ENCODE peak calls at places on chromosomes 11 and 22, in four cellular contexts. Y is HL-60, U is GM12878, Q is K562. G is an unnamed sample.

GRCh38 chr22:30547188-30547587 is 647 bp upstream of the SEC14L6 start:
- DNase-seq in Q (no peak), Y (no peak), U (no peak), G (no peak)

GRCh38 chr11:63667993-63668392 is 3.2 kb downstream of the ATL3 start:
- DNase-seq in Y (no peak), Q (no peak), U (no peak), G (no peak)

GRCh38 chr11:116232364-116232801 is 540.4 kb downstream of the BUD13 start:
- DNase-seq in U (no peak), Y (no peak), Q (no peak), G (no peak)

GRCh38 chr11:7690648-7691047 is 15.6 kb downstream of the OVCH2 start:
- DNase-seq in U (no peak), Y (no peak), Q (no peak), G (no peak)

GRCh38 chr11:10379433-10379832 is 74.6 kb downstream of the ADM start:
- DNase-seq in Y (no peak), U (no peak), Q (no peak), G (no peak)

GRCh38 chr11:93605638-93606037 is 55.8 kb upstream of the CEP295 start:
- DNase-seq in U (no peak), Q (no peak), Y (no peak), G (no peak)

GRCh38 chr11:121300313-121300971 is 7.9 kb downstream of the SC5D start:
- DNase-seq in Y (no peak), U (no peak), Q (no peak), G (no peak)

GRCh38 chr11:73157141-73158010 is 15.3 kb upstream of the FCHSD2 start:
- DNase-seq in U (no peak), Y (no peak), Q (no peak), G (no peak)

GRCh38 chr22:29345932-29346331 is 30.4 kb upstream of the RASL10A start:
- DNase-seq in Y (no peak), Q (no peak), U (no peak), G (no peak)

GRCh38 chr11:2107521-2107920 is 31.7 kb downstream of the IGF2 start:
- DNase-seq in U (no peak), Y (no peak), Q (no peak), G (no peak)

GRCh38 chr11:85884581-85885021 is 29.4 kb downstream of the CCDC83 start:
- DNase-seq in Q (no peak), U (no peak), Y (no peak), G (no peak)

GRCh38 chr11:18027475-18027874 is 14.6 kb upstream of the SERGEF start:
- DNase-seq in U (no peak), Q (no peak), Y (no peak), G (no peak)

GRCh38 chr11:15119826-15120225 is 5.1 kb downstream of the INSC start:
- DNase-seq in U (no peak), Q (no peak), Y (no peak), G (no peak)

GRCh38 chr11:65498042-65498726 is 661 bp upstream of the MALAT1 start:
- DNase-seq in U (peak), Y (peak), Q (no peak), G (no peak)

GRCh38 chr11:130118636-130119387 is 40.8 kb upstream of the ST14 start:
- DNase-seq in Q (no peak), Y (no peak), U (peak), G (no peak)

GRCh38 chr22:37634505-37635002 is 4.9 kb upstream of the SH3BP1 start:
- DNase-seq in U (no peak), Y (peak), Q (no peak), G (no peak)

GRCh38 chr11:11426226-11426915 is 73.3 kb upstream of the CSNK2A3 start:
- DNase-seq in Q (no peak), U (no peak), Y (no peak), G (no peak)

GRCh38 chr11:75429902-75430691 is 2.9 kb downstream of the KLHL35 start:
- DNase-seq in Y (peak), Q (no peak), U (no peak), G (peak)

GRCh38 chr11:122893131-122893530 is 10.6 kb downstream of the JHY start:
- DNase-seq in Y (no peak), Q (no peak), U (no peak), G (no peak)

GRCh38 chr11:111476366-111476765 is 35.8 kb downstream of the BTG4 start:
- DNase-seq in Y (no peak), Q (no peak), U (no peak), G (no peak)
- TF ChIP-seq SPI1 in Y (no peak), Q (no peak), U (no peak), G (no peak)

DNA sequence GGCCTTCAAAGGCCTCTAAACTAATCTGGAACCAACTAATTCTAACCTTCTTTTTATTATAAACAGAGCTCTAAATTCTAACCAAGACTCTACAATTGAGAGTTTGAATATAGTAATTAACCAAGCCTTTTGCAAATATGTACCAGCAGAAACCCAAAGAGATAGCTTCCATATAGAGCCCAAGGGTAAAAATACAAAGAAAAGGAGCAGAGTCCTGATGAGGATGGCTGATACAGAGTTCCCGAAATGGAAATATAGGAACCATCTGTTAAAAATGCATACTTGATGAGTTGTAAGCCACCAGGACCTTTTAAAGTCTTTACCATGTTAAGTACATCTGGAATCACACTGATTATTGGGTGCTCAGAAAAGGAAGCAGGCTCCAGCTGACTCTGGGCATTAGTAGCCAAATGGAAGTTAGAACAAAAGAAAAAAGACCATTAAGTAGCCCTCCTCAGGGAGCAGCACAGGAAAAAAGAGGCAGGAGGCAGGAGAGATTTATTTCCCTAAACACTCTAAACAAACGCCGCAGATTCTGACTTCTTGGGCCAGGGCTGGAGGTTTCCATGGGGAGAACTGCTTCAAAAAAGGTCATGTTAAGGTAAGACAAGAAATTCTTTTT is 463.1 kb upstream of the FAT3 start:
- DNase-seq in U (no peak), Q (no peak), Y (no peak), G (no peak)
- TF ChIP-seq SPI1 in U (no peak), Q (no peak), Y (no peak), G (no peak)

GRCh38 chr22:39750759-39751158 is 142.8 kb downstream of the ENTHD1 start:
- DNase-seq in Q (no peak), Y (no peak), U (no peak), G (no peak)
- TF ChIP-seq SPI1 in Q (no peak), Y (no peak), U (no peak), G (no peak)

GRCh38 chr22:44609589-44609988 is 92.4 kb upstream of the PRR5 start:
- DNase-seq in Q (no peak), Y (no peak), U (no peak), G (no peak)
- TF ChIP-seq SPI1 in Q (no peak), Y (no peak), U (no peak), G (no peak)

GRCh38 chr22:22110548-22111266 is 128.1 kb upstream of the TOP3B start:
- DNase-seq in U (peak), Q (peak), Y (peak), G (peak)
- TF ChIP-seq SPI1 in U (peak), Q (no peak), Y (peak), G (peak)

DNA sequence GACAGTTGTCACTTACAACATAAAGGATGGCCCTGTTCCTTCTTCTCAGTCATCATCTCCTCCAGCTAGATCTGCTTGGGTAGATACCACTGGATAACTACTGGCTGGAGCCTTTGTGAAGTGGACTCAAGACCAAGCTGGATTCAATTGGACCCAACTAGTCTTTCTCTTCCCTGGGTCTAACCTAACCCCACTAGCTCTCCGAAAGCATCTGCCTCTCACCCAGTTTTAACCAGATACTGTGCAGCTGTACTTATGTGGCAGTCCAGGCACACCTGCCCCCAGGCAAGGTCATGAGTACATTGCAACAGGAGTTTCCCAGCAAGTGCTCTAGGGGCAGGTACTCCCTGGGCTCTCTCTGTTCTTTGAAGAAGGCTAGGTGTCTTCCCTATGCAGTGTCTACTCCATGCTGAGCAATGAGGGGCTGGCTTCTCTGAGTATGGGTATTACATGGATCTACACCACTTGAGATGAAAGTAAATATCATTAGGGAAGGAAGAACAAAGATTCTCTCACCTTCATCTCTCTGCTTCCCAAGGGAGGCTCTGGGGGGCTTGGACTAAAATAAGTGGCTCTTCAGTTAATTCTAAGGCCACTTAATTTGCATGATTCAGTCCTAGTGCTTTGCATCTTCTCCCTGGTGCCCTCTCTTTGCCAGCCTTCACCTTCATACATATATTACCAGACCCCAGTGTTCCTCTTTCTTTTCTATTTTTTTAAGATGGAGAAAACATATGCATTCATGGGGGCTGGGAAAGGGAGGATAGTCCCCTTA is 236.1 kb downstream of the NXPE2 start:
- DNase-seq in U (no peak), Y (no peak), Q (no peak), G (no peak)
- TF ChIP-seq SPI1 in U (no peak), Y (no peak), Q (no peak), G (no peak)

GRCh38 chr22:40250608-40251007 is 72.9 kb downstream of the TNRC6B start:
- DNase-seq in Q (no peak), U (peak), Y (no peak), G (no peak)

GRCh38 chr22:40247976-40248375 is 70.3 kb downstream of the TNRC6B start:
- DNase-seq in U (no peak), Q (no peak), Y (no peak), G (no peak)

GRCh38 chr22:40249286-40249685 is 71.6 kb downstream of the TNRC6B start:
- DNase-seq in Q (no peak), Y (no peak), U (no peak), G (no peak)

GRCh38 chr22:40256501-40256900 is 78.8 kb downstream of the TNRC6B start:
- DNase-seq in Q (no peak), U (no peak), Y (no peak), G (no peak)

GRCh38 chr22:40251106-40251505 is 73.4 kb downstream of the TNRC6B start:
- DNase-seq in Y (no peak), Q (no peak), U (no peak), G (no peak)
- TF ChIP-seq SPI1 in Y (no peak), Q (no peak), U (no peak), G (no peak)

G was measured in GM12891.